ENCODE peak calls at places on chromosome 13, in five cellular contexts. One of them, this sample, is unnamed.

GRCh38 chr13:94713556-94714182 is 1.3 kb upstream of the SOX21 start:
- DNase-seq in lower leg skin: no peak
- DNase-seq in fibroblast of mammary gland: no peak
- DNase-seq in suprapubic skin: no peak
- DNase-seq in activated gamma-delta T cell: no peak
- DNase-seq in this sample: no peak

GRCh38 chr13:76886292-76887061 is at the start of gene KCTD12:
- DNase-seq in lower leg skin: peak
- DNase-seq in fibroblast of mammary gland: peak
- DNase-seq in suprapubic skin: peak
- DNase-seq in activated gamma-delta T cell: peak
- DNase-seq in this sample: peak

GRCh38 chr13:114111577-114111976 is 20.8 kb downstream of the RASA3 start:
- DNase-seq in lower leg skin: no peak
- DNase-seq in fibroblast of mammary gland: peak
- DNase-seq in suprapubic skin: no peak
- DNase-seq in activated gamma-delta T cell: no peak
- DNase-seq in this sample: no peak

GRCh38 chr13:102911336-102911735 is 65.5 kb downstream of the ERCC5 start:
- DNase-seq in lower leg skin: no peak
- DNase-seq in fibroblast of mammary gland: no peak
- DNase-seq in suprapubic skin: no peak
- DNase-seq in activated gamma-delta T cell: no peak
- DNase-seq in this sample: no peak

GRCh38 chr13:113412440-113412839 is 40.8 kb downstream of the ADPRHL1 start:
- DNase-seq in lower leg skin: no peak
- DNase-seq in fibroblast of mammary gland: no peak
- DNase-seq in suprapubic skin: no peak
- DNase-seq in activated gamma-delta T cell: no peak
- DNase-seq in this sample: no peak

GRCh38 chr13:24284876-24285275 is 24.5 kb upstream of the C1QTNF9 start:
- DNase-seq in lower leg skin: no peak
- DNase-seq in fibroblast of mammary gland: no peak
- DNase-seq in suprapubic skin: no peak
- DNase-seq in activated gamma-delta T cell: no peak
- DNase-seq in this sample: no peak

GRCh38 chr13:109666656-109667448 is 119.5 kb downstream of the IRS2 start:
- DNase-seq in lower leg skin: no peak
- DNase-seq in fibroblast of mammary gland: peak
- DNase-seq in suprapubic skin: no peak
- DNase-seq in activated gamma-delta T cell: no peak
- DNase-seq in this sample: no peak

GRCh38 chr13:29428310-29428991 is 167.0 kb downstream of the SLC7A1 start:
- DNase-seq in lower leg skin: no peak
- DNase-seq in fibroblast of mammary gland: no peak
- DNase-seq in suprapubic skin: no peak
- DNase-seq in activated gamma-delta T cell: no peak
- DNase-seq in this sample: no peak

GRCh38 chr13:104289400-104289799 is 1223.2 kb upstream of the SLC10A2 start:
- DNase-seq in lower leg skin: no peak
- DNase-seq in fibroblast of mammary gland: no peak
- DNase-seq in suprapubic skin: no peak
- DNase-seq in activated gamma-delta T cell: no peak
- DNase-seq in this sample: no peak

GRCh38 chr13:69935043-69935442 is 172.6 kb upstream of the ATXN8OS start:
- DNase-seq in lower leg skin: no peak
- DNase-seq in fibroblast of mammary gland: no peak
- DNase-seq in suprapubic skin: no peak
- DNase-seq in activated gamma-delta T cell: no peak
- DNase-seq in this sample: no peak

GRCh38 chr13:68261105-68261504 is 1031.0 kb upstream of the PCDH9 start:
- DNase-seq in lower leg skin: no peak
- DNase-seq in fibroblast of mammary gland: no peak
- DNase-seq in suprapubic skin: no peak
- DNase-seq in activated gamma-delta T cell: no peak
- DNase-seq in this sample: no peak

GRCh38 chr13:42247883-42248282 is 24.1 kb upstream of the AKAP11 start:
- DNase-seq in lower leg skin: no peak
- DNase-seq in fibroblast of mammary gland: peak
- DNase-seq in suprapubic skin: no peak
- DNase-seq in activated gamma-delta T cell: no peak
- DNase-seq in this sample: no peak

GRCh38 chr13:36102721-36103120 is 28.5 kb downstream of the DCLK1 start:
- DNase-seq in lower leg skin: no peak
- DNase-seq in fibroblast of mammary gland: no peak
- DNase-seq in suprapubic skin: no peak
- DNase-seq in activated gamma-delta T cell: no peak
- DNase-seq in this sample: no peak

GRCh38 chr13:63435668-63436275 is 2020.1 kb upstream of the PCDH20 start:
- DNase-seq in lower leg skin: no peak
- DNase-seq in fibroblast of mammary gland: peak
- DNase-seq in suprapubic skin: no peak
- DNase-seq in activated gamma-delta T cell: no peak
- DNase-seq in this sample: no peak

GRCh38 chr13:112132619-112133018 is 65.7 kb downstream of the SOX1 start:
- DNase-seq in lower leg skin: peak
- DNase-seq in fibroblast of mammary gland: no peak
- DNase-seq in suprapubic skin: no peak
- DNase-seq in activated gamma-delta T cell: no peak
- DNase-seq in this sample: peak

GRCh38 chr13:42083138-42083770 is 34.8 kb downstream of the DGKH start:
- DNase-seq in lower leg skin: no peak
- DNase-seq in fibroblast of mammary gland: no peak
- DNase-seq in suprapubic skin: no peak
- DNase-seq in activated gamma-delta T cell: no peak
- DNase-seq in this sample: no peak

GRCh38 chr13:45928843-45929242 is 77.3 kb upstream of the SIAH3 start:
- DNase-seq in lower leg skin: no peak
- DNase-seq in fibroblast of mammary gland: no peak
- DNase-seq in suprapubic skin: no peak
- DNase-seq in activated gamma-delta T cell: no peak
- DNase-seq in this sample: no peak

GRCh38 chr13:104641309-104641708 is 1575.1 kb upstream of the SLC10A2 start:
- DNase-seq in lower leg skin: no peak
- DNase-seq in fibroblast of mammary gland: peak
- DNase-seq in suprapubic skin: no peak
- DNase-seq in activated gamma-delta T cell: no peak
- DNase-seq in this sample: no peak

GRCh38 chr13:88153353-88153752 is 482.2 kb downstream of the SLITRK5 start:
- DNase-seq in lower leg skin: no peak
- DNase-seq in fibroblast of mammary gland: no peak
- DNase-seq in suprapubic skin: no peak
- DNase-seq in activated gamma-delta T cell: no peak
- DNase-seq in this sample: no peak

GRCh38 chr13:28138756-28139470 is 568 bp downstream of the PAN3 start:
- DNase-seq in lower leg skin: peak
- DNase-seq in fibroblast of mammary gland: peak
- DNase-seq in suprapubic skin: peak
- DNase-seq in activated gamma-delta T cell: peak
- DNase-seq in this sample: peak

GRCh38 chr13:113021811-113022210 is 52.8 kb downstream of the MCF2L start:
- DNase-seq in lower leg skin: no peak
- DNase-seq in fibroblast of mammary gland: no peak
- DNase-seq in suprapubic skin: no peak
- DNase-seq in activated gamma-delta T cell: no peak
- DNase-seq in this sample: no peak

GRCh38 chr13:99980201-99981114 is 1.1 kb upstream of the ZIC2 start:
- DNase-seq in lower leg skin: no peak
- DNase-seq in fibroblast of mammary gland: peak
- DNase-seq in suprapubic skin: peak
- DNase-seq in activated gamma-delta T cell: peak
- DNase-seq in this sample: no peak

GRCh38 chr13:75705395-75705794 is 69.3 kb downstream of the LMO7 start:
- DNase-seq in lower leg skin: no peak
- DNase-seq in fibroblast of mammary gland: peak
- DNase-seq in suprapubic skin: no peak
- DNase-seq in activated gamma-delta T cell: no peak
- DNase-seq in this sample: no peak

GRCh38 chr13:73428137-73428536 is 369.3 kb downstream of the KLF5 start:
- DNase-seq in lower leg skin: no peak
- DNase-seq in fibroblast of mammary gland: peak
- DNase-seq in suprapubic skin: no peak
- DNase-seq in activated gamma-delta T cell: no peak
- DNase-seq in this sample: no peak

This sample was measured in ureter.